ENCODE peak calls at places on chromosome 18, in four cellular contexts. Z is prostate gland, Y is HCT116, N is cardiac muscle cell. A is an unnamed sample.
A peak's percentile ranks its signal among the peaks of the same experiment; 100 is the strongest.

GRCh38 chr18:56248613-56249235 is 389.7 kb downstream of the TXNL1 start:
- DNase-seq in Z (no peak), Y (no peak), N (no peak), A (no peak)

GRCh38 chr18:2961828-2962227 is 51.1 kb downstream of the LPIN2 start:
- DNase-seq in Z (no peak), Y (no peak), N (peak; percentile 64), A (no peak)

GRCh38 chr18:74896390-74896991 is 298.8 kb downstream of the ZNF407 start:
- DNase-seq in Z (peak; percentile 50), Y (peak; percentile 51), N (no peak), A (peak; percentile 80)

GRCh38 chr18:31386683-31387082 is 10.1 kb downstream of the DSG4 start:
- DNase-seq in Z (no peak), Y (no peak), N (no peak), A (no peak)

GRCh38 chr18:47050468-47050867 is 15.0 kb upstream of the ELOA2 start:
- DNase-seq in Z (no peak), Y (peak; percentile 54), N (peak; percentile 68), A (peak; percentile 20)

GRCh38 chr18:73688851-73689659 is 458.6 kb downstream of the FBXO15 start:
- DNase-seq in Z (no peak), Y (no peak), N (peak; percentile 83), A (no peak)

GRCh38 chr18:63410792-63411191 is 11.5 kb downstream of the VPS4B start:
- DNase-seq in Z (no peak), Y (no peak), N (peak; percentile 32), A (no peak)

GRCh38 chr18:37321578-37322496 is 243.8 kb downstream of the CELF4 start:
- DNase-seq in Z (no peak), Y (no peak), N (no peak), A (no peak)

GRCh38 chr18:46460754-46461153 is 196.3 kb downstream of the LOXHD1 start:
- DNase-seq in Z (no peak), Y (no peak), N (no peak), A (no peak)

GRCh38 chr18:13481820-13482640 is 244.3 kb downstream of the FAM210A start:
- DNase-seq in Z (no peak), Y (no peak), N (no peak), A (no peak)

GRCh38 chr18:60951091-60951490 is 382.1 kb upstream of the CDH20 start:
- DNase-seq in Z (no peak), Y (no peak), N (no peak), A (no peak)

DNA sequence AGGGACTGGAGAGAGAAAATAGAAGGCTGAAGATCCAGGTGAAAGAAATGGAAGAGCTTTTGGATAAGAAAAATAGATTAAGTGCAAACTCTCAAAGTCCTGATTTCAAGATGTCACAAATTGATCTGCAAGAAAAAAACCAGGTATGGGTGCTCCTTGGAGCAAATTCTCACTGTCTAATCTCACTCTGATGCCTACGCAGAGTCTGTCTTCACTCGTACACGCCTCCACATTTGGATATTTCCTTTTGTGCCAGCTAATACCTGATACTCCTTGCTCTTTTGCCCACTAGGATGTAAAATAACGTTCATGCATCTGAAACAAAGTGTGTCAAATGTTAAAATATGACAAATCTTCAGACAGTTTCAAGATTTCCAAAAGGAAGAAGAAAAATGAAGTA is 99.4 kb downstream of the CCDC102B start:
- DNase-seq in Z (no peak), Y (no peak), N (no peak), A (no peak)
- H3K4me3 ChIP-seq in Z (no peak overlapping the region), Y (no peak overlapping the region), N (no peak overlapping the region), A (no peak overlapping the region)

DNA sequence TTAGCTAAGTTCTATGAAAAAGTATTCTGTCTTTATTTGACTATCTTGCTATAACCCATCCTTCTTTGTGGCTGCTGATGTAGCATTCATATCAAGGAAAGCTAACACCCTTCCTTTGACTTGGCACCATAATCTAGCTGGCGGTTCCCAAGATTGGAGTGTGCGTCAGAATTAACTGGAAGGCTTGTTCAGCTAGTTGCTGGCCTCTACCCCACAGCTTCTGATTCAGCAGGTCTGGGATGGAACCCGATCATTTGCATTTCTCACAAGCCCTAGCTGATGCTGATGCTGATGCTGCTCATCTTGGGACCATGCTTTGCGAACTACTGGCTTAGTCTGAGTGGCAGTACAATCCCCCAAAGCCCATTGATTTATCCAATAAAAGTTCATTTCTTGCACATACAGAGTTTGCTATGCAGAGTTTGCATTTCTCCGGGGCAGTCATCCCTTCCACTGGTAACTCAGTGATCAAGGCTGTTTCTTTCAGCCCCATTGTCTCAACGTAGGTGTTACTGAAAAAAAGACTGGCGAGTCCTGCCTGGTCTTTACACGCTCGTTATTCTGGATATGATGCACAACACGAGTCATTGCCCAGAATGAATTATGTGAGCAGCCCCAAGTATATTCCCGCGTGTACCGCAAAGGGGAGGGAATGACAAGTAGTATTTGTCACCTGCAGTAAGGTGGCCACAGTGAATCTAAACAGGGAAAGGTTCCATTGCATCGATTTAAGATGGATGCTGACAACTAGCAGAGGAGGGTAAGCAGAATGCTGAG is 96.5 kb downstream of the ZNF532 start:
- DNase-seq in Z (no peak), Y (no peak), N (peak; percentile 38), A (no peak)
- H3K27ac ChIP-seq in Z (peak overlapping the region; percentile 82), Y (no peak overlapping the region), N (no peak overlapping the region), A (no peak overlapping the region)

GRCh38 chr18:49051323-49051967 is 100.7 kb upstream of the SMAD7 start:
- DNase-seq in Z (no peak), Y (no peak), N (no peak), A (no peak)

GRCh38 chr18:49052891-49053644 is 102.3 kb upstream of the SMAD7 start:
- DNase-seq in Z (no peak), Y (no peak), N (peak; percentile 87), A (no peak)

GRCh38 chr18:49059028-49059670 is 108.4 kb upstream of the SMAD7 start:
- DNase-seq in Z (no peak), Y (no peak), N (no peak), A (no peak)

GRCh38 chr18:49055196-49055595 is 104.4 kb upstream of the SMAD7 start:
- DNase-seq in Z (no peak), Y (no peak), N (no peak), A (no peak)

DNA sequence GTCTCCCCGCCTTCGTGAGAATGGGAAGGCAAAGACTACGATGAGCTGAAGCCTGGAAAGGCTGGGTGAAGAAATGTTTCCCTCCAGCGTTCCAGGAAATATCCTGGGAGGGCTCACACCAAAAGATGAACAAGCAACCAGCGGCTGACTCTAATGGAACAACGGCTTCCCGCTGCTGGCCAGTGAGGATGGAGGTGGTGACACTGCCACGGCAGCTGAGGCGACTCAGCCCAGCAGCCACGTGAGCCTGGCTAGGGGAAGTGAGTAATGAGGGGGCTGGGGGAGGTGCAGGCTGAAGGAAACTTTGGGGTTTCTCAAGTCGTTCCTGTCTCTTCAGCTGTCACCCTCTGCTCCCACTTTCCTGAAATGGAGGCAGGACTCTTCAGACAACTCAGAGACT is 105.0 kb upstream of the SMAD7 start:
- DNase-seq in Z (no peak), Y (no peak), N (peak; percentile 74), A (no peak)
- H3K4me1 ChIP-seq in Z (no peaks in the 10 kb centered on the region), Y (no peaks in the 10 kb centered on the region), N (no peaks in the 10 kb centered on the region), A (no peaks in the 10 kb centered on the region)

DNA sequence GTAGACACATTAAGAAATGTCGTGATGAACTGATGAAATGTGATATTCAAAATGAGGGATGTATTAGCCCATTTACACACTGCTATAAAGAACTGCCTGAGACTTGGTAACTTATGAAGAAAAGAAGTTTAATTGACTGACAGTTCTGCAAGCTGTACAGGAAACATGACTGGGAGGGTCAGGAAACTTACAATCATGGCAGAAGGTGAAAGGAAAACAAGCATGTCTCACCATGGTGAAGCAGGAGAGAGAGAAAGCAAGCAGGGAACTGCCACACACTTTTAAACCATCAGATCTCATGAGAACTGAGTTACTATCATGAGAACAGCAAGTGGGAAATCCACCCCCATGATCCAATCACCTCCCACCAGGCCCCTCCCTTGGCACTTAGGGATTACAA is 1010.8 kb upstream of the CELF4 start:
- DNase-seq in Z (no peak), Y (no peak), N (no peak), A (no peak)
- H3K4me3 ChIP-seq in Z (no peak overlapping the region), Y (no peak overlapping the region), N (no peak overlapping the region), A (no peak overlapping the region)

DNA sequence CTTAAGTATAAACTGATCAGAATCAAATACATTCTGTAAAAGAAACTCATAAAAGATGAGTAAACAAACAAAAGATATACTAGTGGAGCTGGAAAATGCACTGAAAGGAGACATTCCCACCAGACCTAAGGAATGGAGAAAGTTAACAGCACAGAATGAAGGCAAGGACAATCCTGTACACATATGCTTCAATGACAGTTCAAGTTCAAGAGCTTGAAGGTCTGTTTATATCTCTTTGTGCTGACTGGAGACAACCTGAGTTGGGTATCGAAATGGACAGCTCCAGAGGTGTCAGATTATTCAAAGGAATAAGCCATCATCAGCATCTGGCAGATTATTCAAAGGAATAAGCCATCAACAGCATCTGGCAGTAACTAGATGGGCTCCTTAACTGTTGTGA is 73.8 kb upstream of the CD226 start:
- DNase-seq in Z (no peak), Y (no peak), N (no peak), A (no peak)
- H3K27ac ChIP-seq in Z (no peak overlapping the region), Y (no peak overlapping the region), N (no peak overlapping the region), A (no peak overlapping the region)